ENCODE peak calls at places on chromosomes 5 and 9, in six cellular contexts. X is DND-41, O is dorsolateral prefrontal cortex, K is AG10803, Q is colonic mucosa, G is mucosa of descending colon. F is an unnamed sample.

GRCh38 chr9:112884086-112884485 is 6.6 kb downstream of the SLC46A2 start:
- DNase-seq in X (no peak), O (no peak), K (peak), Q (no peak), G (no peak), F (no peak)

GRCh38 chr5:93574939-93575241 is 6.1 kb downstream of the NR2F1-AS1 start:
- DNase-seq in X (no peak), O (no peak), K (no peak), Q (no peak), G (no peak), F (no peak)

GRCh38 chr5:174317261-174317894 is 271.9 kb downstream of the NSG2 start:
- DNase-seq in X (peak), O (no peak), K (peak), Q (no peak), G (peak), F (no peak)

GRCh38 chr9:3879731-3880493 is 354.1 kb upstream of the RFX3 start:
- DNase-seq in X (no peak), O (no peak), K (no peak), Q (no peak), G (no peak), F (no peak)

GRCh38 chr9:33029106-33029788 is 4.2 kb downstream of the DNAJA1 start:
- DNase-seq in X (no peak), O (no peak), K (peak), Q (no peak), G (no peak), F (no peak)

GRCh38 chr5:55564716-55565115 is 30.0 kb upstream of the PLPP1 start:
- DNase-seq in X (no peak), O (no peak), K (no peak), Q (no peak), G (no peak), F (no peak)

GRCh38 chr5:124867064-124867707 is 120.7 kb upstream of the ZNF608 start:
- DNase-seq in X (no peak), O (no peak), K (peak), Q (no peak), G (no peak), F (no peak)

GRCh38 chr5:25362799-25363198 is 718.0 kb upstream of the CDH10 start:
- DNase-seq in X (no peak), O (no peak), K (no peak), Q (no peak), G (no peak), F (no peak)

GRCh38 chr5:58106754-58107410 is 353.0 kb downstream of the PLK2 start:
- DNase-seq in X (no peak), O (no peak), K (peak), Q (no peak), G (no peak), F (no peak)

GRCh38 chr9:136656795-136657611 is 5.7 kb upstream of the EGFL7 start:
- DNase-seq in X (no peak), O (no peak), K (no peak), Q (no peak), G (no peak), F (no peak)

GRCh38 chr9:136656339-136656738 is 6.4 kb upstream of the EGFL7 start:
- DNase-seq in X (no peak), O (no peak), K (no peak), Q (no peak), G (no peak), F (no peak)

GRCh38 chr9:136653323-136654064 is 9.2 kb upstream of the EGFL7 start:
- DNase-seq in X (no peak), O (no peak), K (no peak), Q (no peak), G (no peak), F (no peak)

GRCh38 chr9:136654820-136655219 is 7.9 kb upstream of the EGFL7 start:
- DNase-seq in X (no peak), O (no peak), K (no peak), Q (no peak), G (no peak), F (no peak)

DNA sequence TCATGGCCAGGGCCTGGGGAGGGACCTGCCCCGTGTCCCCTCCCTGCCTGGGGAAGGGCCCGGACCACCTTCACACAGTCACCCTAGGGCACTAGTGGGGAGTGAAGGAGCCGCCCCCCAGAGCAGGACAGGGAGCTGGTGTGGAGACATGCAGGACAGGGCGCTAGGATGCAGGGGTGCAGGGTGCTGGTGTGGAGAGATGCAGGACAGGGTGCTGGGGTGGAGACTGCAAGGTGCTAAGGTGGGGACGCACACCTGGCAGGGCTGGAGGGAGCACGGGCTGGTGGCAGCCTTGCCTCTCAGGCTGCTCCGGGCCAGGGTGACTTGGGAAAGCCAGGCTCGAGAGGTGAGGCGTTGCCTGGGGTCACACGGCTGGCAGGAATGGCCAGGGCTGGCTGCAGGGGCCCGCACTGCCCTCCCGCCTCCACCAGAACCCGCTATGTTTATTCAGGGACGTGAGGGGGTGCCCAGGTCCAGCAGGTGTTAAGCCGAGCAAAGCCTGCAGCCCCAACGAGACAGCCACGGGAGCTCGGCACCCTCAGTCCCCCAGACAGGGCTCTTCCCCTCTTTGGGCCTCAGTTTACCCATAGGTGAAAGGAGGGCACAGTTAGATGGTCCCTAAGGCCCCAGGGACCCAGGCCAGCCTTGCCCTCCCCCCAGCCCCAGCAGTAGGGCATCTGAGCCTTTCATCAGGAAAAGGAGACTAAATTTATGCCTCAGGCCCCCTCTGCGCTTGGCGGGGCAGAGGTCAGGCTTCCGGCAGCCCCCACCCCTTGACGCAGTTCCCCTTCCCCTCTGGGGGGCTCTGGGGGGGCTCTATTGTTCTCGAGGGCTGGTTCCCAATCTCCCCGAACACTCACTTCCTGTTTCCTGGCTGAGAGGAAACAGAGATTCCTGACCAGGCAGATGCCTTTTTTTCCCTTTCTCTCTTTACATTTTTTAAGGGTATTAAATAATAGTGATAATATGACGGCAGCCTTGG is 7.2 kb upstream of the EGFL7 start:
- DNase-seq in X (no peak), O (no peak), K (no peak), Q (no peak), G (no peak), F (no peak)
- H3K4me3 ChIP-seq in X (no peak), O (no peak), K (no peak), Q (no peak), G (no peak), F (no peak)

DNA sequence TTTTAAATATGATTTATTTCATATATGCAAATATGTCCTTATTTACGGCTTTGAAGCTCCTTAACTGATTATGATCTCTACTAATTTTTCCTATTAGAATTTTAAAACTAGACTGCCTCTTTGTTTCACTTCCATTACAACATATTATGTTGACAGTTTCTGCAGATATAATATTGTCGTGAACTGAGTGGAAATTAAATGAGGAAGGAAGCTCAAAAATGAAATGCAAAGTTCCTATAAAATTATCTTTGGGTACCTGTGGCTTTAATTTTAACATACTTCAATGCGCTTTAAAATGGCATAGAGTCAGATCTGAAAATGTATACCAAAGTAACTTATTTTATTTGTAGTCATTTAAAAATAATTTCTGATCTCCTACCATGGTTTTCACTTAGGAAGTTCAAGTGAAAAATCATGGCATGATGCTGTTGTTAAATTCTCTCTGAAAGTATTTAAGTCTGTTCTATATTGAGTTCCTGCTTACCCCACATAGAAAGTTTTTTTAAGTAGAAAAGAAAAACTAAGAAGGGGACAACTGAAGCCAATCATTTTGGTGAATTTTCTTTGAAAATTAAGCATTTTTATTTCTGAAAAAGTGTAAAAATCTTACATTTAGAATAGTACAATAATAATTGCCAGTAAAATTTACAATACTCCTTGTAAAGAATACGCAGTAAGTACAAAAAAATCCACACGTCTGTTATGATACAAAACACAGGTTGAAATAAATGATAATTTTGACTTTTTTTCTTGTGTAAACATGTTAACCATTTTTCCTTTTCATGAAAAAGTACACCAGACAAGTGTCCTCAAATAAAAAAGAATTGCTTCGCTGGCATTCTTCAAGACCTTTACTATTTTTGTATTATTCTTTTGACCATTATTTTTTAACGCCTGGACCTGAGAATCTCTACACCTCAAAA is 2.6 kb downstream of the FOXD1 start:
- DNase-seq in X (no peak), O (no peak), K (no peak), Q (no peak), G (no peak), F (no peak)
- H3K4me3 ChIP-seq in X (no peak), O (peak), K (peak), Q (no peak), G (no peak), F (no peak)

DNA sequence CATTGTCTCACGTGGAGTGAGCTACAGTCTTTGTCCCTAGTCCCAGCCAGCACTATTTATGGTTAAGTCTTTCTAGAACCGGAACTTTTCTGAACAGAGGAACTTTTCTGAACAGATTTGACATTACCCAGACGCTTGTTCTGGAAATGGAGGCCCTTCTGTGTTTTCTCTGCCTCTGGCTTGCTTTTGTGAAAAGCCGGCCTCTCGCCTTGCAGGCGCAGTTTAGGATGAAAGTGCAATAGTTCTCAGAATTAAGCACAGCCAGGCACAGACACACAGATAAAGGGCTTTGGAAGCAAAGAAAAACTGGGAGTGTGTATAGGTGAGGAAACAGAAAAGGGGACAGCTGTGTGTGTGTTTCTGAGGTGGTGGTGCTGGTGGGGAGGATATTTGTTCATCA is 5.9 kb downstream of the GDNF start:
- DNase-seq in X (no peak), O (no peak), K (no peak), Q (no peak), G (no peak), F (no peak)
- H3K4me3 ChIP-seq in X (no peak), O (peak), K (peak), Q (no peak), G (no peak), F (no peak)

DNA sequence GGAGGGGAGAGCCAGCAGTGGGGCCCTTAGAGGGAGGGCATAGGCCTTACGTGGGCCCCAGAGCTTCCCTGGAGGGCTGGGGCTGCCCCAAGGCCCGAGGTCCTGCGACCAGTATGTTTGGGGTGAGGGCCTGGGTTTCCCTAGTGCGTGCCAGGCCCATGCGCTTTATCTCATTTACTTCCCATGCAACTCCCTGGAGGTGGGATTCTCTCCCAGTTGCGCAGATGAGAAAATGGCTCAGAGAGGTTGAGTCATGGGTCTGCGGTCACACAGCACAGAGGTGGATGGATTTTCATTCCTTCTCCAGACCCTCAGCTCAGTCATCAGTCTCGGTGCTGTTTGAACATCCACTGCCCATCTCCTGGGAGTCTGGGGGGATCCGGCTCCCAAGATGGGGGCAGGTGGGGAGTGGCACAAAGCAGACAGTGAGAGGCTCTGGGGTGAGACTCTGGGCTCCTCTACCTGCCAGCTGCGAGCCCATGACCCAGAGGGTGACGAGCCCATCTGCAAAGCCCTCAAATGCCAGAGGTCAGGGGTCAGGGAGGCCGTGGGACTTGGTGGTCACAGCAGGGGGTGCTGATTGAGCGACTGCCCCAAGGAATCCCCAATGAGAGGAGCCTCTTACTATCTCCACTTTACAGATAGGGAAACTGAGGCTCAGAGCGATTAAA is 171.2 kb downstream of the GAPVD1 start:
- DNase-seq in X (no peak), O (no peak), K (no peak), Q (no peak), G (no peak), F (no peak)
- H3K4me3 ChIP-seq in X (no peak), O (no peak), K (no peak), Q (no peak), G (no peak), F (no peak)

GRCh38 chr9:88773627-88774244 is 217.5 kb upstream of the S1PR3 start:
- DNase-seq in X (no peak), O (no peak), K (no peak), Q (no peak), G (no peak), F (no peak)
- H3K4me3 ChIP-seq in X (no peak), O (no peak), K (no peak), Q (no peak), G (no peak), F (no peak)